ENCODE peak calls at places on chromosomes 11 and 22, in eight cellular contexts. One of them, this sample, is unnamed.

GRCh38 chr11:19232910-19233503 is 7.7 kb downstream of the E2F8 start:
- DNase-seq in glutamatergic neuron: no peak
- DNase-seq in endothelial cell: no peak
- DNase-seq in stomach: no peak
- DNase-seq in AG10803: peak; percentile 74
- DNase-seq in progenitor cell of endocrine pancreas: no peak
- DNase-seq in fibroblast of lung: peak; percentile 94
- DNase-seq in neural progenitor cell: no peak
- DNase-seq in this sample: no peak

GRCh38 chr11:9906043-9906791 is 242.3 kb downstream of the SWAP70 start:
- DNase-seq in glutamatergic neuron: no peak
- DNase-seq in endothelial cell: no peak
- DNase-seq in stomach: no peak
- DNase-seq in AG10803: peak; percentile 100
- DNase-seq in progenitor cell of endocrine pancreas: no peak
- DNase-seq in fibroblast of lung: peak; percentile 96
- DNase-seq in neural progenitor cell: peak; percentile 3
- DNase-seq in this sample: no peak

GRCh38 chr11:122882809-122883681 is 486 bp downstream of the JHY start:
- DNase-seq in glutamatergic neuron: peak; percentile 56
- DNase-seq in endothelial cell: peak; percentile 67
- DNase-seq in stomach: peak; percentile 49
- DNase-seq in AG10803: peak; percentile 93
- DNase-seq in progenitor cell of endocrine pancreas: peak; percentile 31
- DNase-seq in fibroblast of lung: peak; percentile 91
- DNase-seq in neural progenitor cell: peak; percentile 80
- DNase-seq in this sample: peak; percentile 79

GRCh38 chr11:35548925-35549561 is 23.6 kb upstream of the PAMR1 start:
- DNase-seq in glutamatergic neuron: no peak
- DNase-seq in endothelial cell: no peak
- DNase-seq in stomach: no peak
- DNase-seq in AG10803: no peak
- DNase-seq in progenitor cell of endocrine pancreas: no peak
- DNase-seq in fibroblast of lung: peak; percentile 51
- DNase-seq in neural progenitor cell: peak; percentile 92
- DNase-seq in this sample: no peak

GRCh38 chr11:19739872-19740271 is 27.2 kb downstream of the NAV2 start:
- DNase-seq in glutamatergic neuron: peak; percentile 38
- DNase-seq in endothelial cell: peak; percentile 40
- DNase-seq in stomach: no peak
- DNase-seq in AG10803: peak; percentile 26
- DNase-seq in progenitor cell of endocrine pancreas: no peak
- DNase-seq in fibroblast of lung: peak; percentile 12
- DNase-seq in neural progenitor cell: peak; percentile 66
- DNase-seq in this sample: no peak

GRCh38 chr11:7548659-7549283 is 35.0 kb downstream of the PPFIBP2 start:
- DNase-seq in glutamatergic neuron: no peak
- DNase-seq in endothelial cell: peak; percentile 47
- DNase-seq in stomach: peak; percentile 64
- DNase-seq in AG10803: no peak
- DNase-seq in progenitor cell of endocrine pancreas: peak; percentile 26
- DNase-seq in fibroblast of lung: no peak
- DNase-seq in neural progenitor cell: peak; percentile 70
- DNase-seq in this sample: no peak

GRCh38 chr11:64306876-64307622 is 1.7 kb downstream of the ESRRA start:
- DNase-seq in glutamatergic neuron: no peak
- DNase-seq in endothelial cell: no peak
- DNase-seq in stomach: peak; percentile 44
- DNase-seq in AG10803: peak; percentile 12
- DNase-seq in progenitor cell of endocrine pancreas: no peak
- DNase-seq in fibroblast of lung: no peak
- DNase-seq in neural progenitor cell: peak; percentile 46
- DNase-seq in this sample: no peak

GRCh38 chr11:64556044-64556720 is 34.8 kb upstream of the SLC22A12 start:
- DNase-seq in glutamatergic neuron: no peak
- DNase-seq in endothelial cell: no peak
- DNase-seq in stomach: no peak
- DNase-seq in AG10803: no peak
- DNase-seq in progenitor cell of endocrine pancreas: no peak
- DNase-seq in fibroblast of lung: no peak
- DNase-seq in neural progenitor cell: no peak
- DNase-seq in this sample: no peak

GRCh38 chr22:41478473-41478872 is 9.6 kb downstream of the ACO2 start:
- DNase-seq in glutamatergic neuron: no peak
- DNase-seq in endothelial cell: no peak
- DNase-seq in stomach: no peak
- DNase-seq in AG10803: no peak
- DNase-seq in progenitor cell of endocrine pancreas: no peak
- DNase-seq in fibroblast of lung: no peak
- DNase-seq in neural progenitor cell: no peak
- DNase-seq in this sample: no peak

GRCh38 chr11:116371146-116371545 is 401.6 kb downstream of the BUD13 start:
- DNase-seq in glutamatergic neuron: no peak
- DNase-seq in endothelial cell: no peak
- DNase-seq in stomach: no peak
- DNase-seq in AG10803: no peak
- DNase-seq in progenitor cell of endocrine pancreas: no peak
- DNase-seq in fibroblast of lung: no peak
- DNase-seq in neural progenitor cell: no peak
- DNase-seq in this sample: no peak

GRCh38 chr11:41461057-41461681 is 1.7 kb upstream of the LRRC4C start:
- DNase-seq in glutamatergic neuron: no peak
- DNase-seq in endothelial cell: no peak
- DNase-seq in stomach: no peak
- DNase-seq in AG10803: no peak
- DNase-seq in progenitor cell of endocrine pancreas: no peak
- DNase-seq in fibroblast of lung: no peak
- DNase-seq in neural progenitor cell: peak; percentile 26
- DNase-seq in this sample: no peak

GRCh38 chr11:9639099-9639498 is 24.8 kb upstream of the SWAP70 start:
- DNase-seq in glutamatergic neuron: no peak
- DNase-seq in endothelial cell: no peak
- DNase-seq in stomach: peak; percentile 26
- DNase-seq in AG10803: no peak
- DNase-seq in progenitor cell of endocrine pancreas: no peak
- DNase-seq in fibroblast of lung: no peak
- DNase-seq in neural progenitor cell: no peak
- DNase-seq in this sample: no peak

GRCh38 chr11:129279326-129280026 is 87.4 kb upstream of the ARHGAP32 start:
- DNase-seq in glutamatergic neuron: peak; percentile 84
- DNase-seq in endothelial cell: peak; percentile 84
- DNase-seq in stomach: peak; percentile 83
- DNase-seq in AG10803: peak; percentile 79
- DNase-seq in progenitor cell of endocrine pancreas: peak; percentile 77
- DNase-seq in fibroblast of lung: peak; percentile 78
- DNase-seq in neural progenitor cell: peak; percentile 93
- DNase-seq in this sample: peak; percentile 86

GRCh38 chr11:130653838-130654601 is 205.6 kb downstream of the ADAMTS15 start:
- DNase-seq in glutamatergic neuron: no peak
- DNase-seq in endothelial cell: no peak
- DNase-seq in stomach: peak; percentile 88
- DNase-seq in AG10803: peak; percentile 81
- DNase-seq in progenitor cell of endocrine pancreas: no peak
- DNase-seq in fibroblast of lung: peak; percentile 66
- DNase-seq in neural progenitor cell: no peak
- DNase-seq in this sample: no peak

GRCh38 chr11:1992111-1992510 is 5.5 kb downstream of the H19 start:
- DNase-seq in glutamatergic neuron: peak; percentile 5
- DNase-seq in endothelial cell: no peak
- DNase-seq in stomach: no peak
- DNase-seq in AG10803: no peak
- DNase-seq in progenitor cell of endocrine pancreas: no peak
- DNase-seq in fibroblast of lung: no peak
- DNase-seq in neural progenitor cell: no peak
- DNase-seq in this sample: no peak
- TF ChIP-seq CTCF in glutamatergic neuron: no peak
- TF ChIP-seq CTCF in endothelial cell: no peak
- TF ChIP-seq CTCF in stomach: no peak
- TF ChIP-seq CTCF in AG10803: no peak
- TF ChIP-seq CTCF in progenitor cell of endocrine pancreas: no peak
- TF ChIP-seq CTCF in fibroblast of lung: no peak
- TF ChIP-seq CTCF in neural progenitor cell: no peak
- TF ChIP-seq CTCF in this sample: no peak

DNA sequence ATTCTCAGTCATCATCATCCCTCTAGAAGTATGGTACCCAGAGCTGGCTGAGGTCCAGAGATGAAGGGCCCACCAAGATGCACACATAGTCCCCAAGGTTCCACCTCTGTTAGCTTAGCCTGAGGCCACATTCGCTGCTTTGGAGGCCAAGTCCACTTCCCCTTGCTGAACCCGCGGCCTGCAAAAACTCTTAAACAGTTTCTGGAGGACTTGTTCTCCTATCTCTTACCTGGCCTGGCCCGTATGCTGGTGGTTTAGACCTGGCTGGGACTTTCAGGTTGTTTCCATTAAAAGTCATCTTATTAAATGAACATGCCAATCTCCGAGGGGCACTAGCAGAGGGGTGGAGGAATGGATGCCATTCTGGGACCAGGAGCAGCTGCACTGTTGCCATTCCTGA is 64.6 kb downstream of the KCNC1 start:
- DNase-seq in glutamatergic neuron: no peak
- DNase-seq in endothelial cell: no peak
- DNase-seq in stomach: no peak
- DNase-seq in AG10803: no peak
- DNase-seq in progenitor cell of endocrine pancreas: no peak
- DNase-seq in fibroblast of lung: no peak
- DNase-seq in neural progenitor cell: no peak
- DNase-seq in this sample: no peak
- TF ChIP-seq CTCF in glutamatergic neuron: no peak
- TF ChIP-seq CTCF in endothelial cell: no peak
- TF ChIP-seq CTCF in stomach: no peak
- TF ChIP-seq CTCF in AG10803: no peak
- TF ChIP-seq CTCF in progenitor cell of endocrine pancreas: no peak
- TF ChIP-seq CTCF in fibroblast of lung: no peak
- TF ChIP-seq CTCF in neural progenitor cell: no peak
- TF ChIP-seq CTCF in this sample: no peak

GRCh38 chr11:58900479-58901420 is 38.5 kb upstream of the GLYATL1 start:
- DNase-seq in glutamatergic neuron: peak; percentile 95
- DNase-seq in endothelial cell: peak; percentile 90
- DNase-seq in stomach: peak; percentile 83
- DNase-seq in AG10803: peak; percentile 63
- DNase-seq in progenitor cell of endocrine pancreas: peak; percentile 87
- DNase-seq in fibroblast of lung: peak; percentile 78
- DNase-seq in neural progenitor cell: peak; percentile 93
- DNase-seq in this sample: no peak

GRCh38 chr11:58907780-58908179 is 31.5 kb upstream of the GLYATL1 start:
- DNase-seq in glutamatergic neuron: no peak
- DNase-seq in endothelial cell: no peak
- DNase-seq in stomach: no peak
- DNase-seq in AG10803: no peak
- DNase-seq in progenitor cell of endocrine pancreas: no peak
- DNase-seq in fibroblast of lung: no peak
- DNase-seq in neural progenitor cell: no peak
- DNase-seq in this sample: no peak

GRCh38 chr11:58902881-58903280 is 36.4 kb upstream of the GLYATL1 start:
- DNase-seq in glutamatergic neuron: no peak
- DNase-seq in endothelial cell: no peak
- DNase-seq in stomach: no peak
- DNase-seq in AG10803: no peak
- DNase-seq in progenitor cell of endocrine pancreas: no peak
- DNase-seq in fibroblast of lung: no peak
- DNase-seq in neural progenitor cell: no peak
- DNase-seq in this sample: no peak

GRCh38 chr11:58905141-58905715 is 34.1 kb upstream of the GLYATL1 start:
- DNase-seq in glutamatergic neuron: peak; percentile 75
- DNase-seq in endothelial cell: peak; percentile 53
- DNase-seq in stomach: no peak
- DNase-seq in AG10803: peak; percentile 59
- DNase-seq in progenitor cell of endocrine pancreas: no peak
- DNase-seq in fibroblast of lung: peak; percentile 73
- DNase-seq in neural progenitor cell: peak; percentile 81
- DNase-seq in this sample: peak; percentile 74

DNA sequence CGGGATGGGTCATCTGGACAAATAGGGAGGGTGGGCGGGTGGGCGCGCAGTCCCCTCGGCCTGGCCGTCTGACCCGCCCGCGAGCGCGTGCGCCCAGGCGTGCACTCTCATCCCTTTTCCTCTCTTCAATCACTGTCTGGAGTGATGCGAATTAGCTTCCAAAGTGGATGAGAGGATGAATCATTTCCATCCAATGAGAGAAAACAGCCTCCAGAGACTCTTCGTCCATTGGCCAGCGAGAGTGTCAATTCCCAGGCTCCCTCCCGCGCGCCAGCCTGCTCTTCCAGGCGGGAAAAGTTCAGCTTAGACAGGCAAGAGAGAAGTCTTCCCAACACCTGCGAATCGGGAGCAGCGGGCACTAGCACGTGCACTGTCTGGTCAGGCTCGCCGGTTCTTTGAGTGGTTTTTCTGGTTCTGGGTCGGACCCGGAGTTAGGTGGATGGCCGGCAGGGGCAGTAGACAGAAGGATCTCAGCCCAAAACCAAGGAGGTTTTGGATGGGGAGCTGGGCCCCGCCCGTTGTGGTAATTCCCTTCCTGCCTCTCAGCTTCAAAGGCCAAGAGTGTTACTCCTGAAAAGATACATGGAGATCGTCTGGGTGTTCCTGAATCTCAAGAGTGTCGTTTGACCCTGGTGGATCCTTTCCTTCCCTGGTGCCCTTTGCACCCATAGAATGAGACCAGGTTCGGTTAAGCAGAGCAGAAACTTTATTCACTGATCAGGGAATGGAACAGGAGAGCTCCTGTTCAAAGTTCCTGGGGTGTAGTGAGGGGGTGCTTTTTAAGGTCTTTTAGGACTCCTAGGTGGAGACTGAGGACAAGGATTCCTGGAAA is 33.4 kb upstream of the GLYATL1 start:
- DNase-seq in glutamatergic neuron: peak; percentile 75
- DNase-seq in endothelial cell: peak; percentile 68
- DNase-seq in stomach: peak; percentile 50
- DNase-seq in AG10803: peak; percentile 90
- DNase-seq in progenitor cell of endocrine pancreas: peak; percentile 47
- DNase-seq in fibroblast of lung: peak; percentile 94
- DNase-seq in neural progenitor cell: peak; percentile 92
- DNase-seq in this sample: peak; percentile 68
- TF ChIP-seq CTCF in glutamatergic neuron: peak; percentile 53
- TF ChIP-seq CTCF in endothelial cell: peak; percentile 44
- TF ChIP-seq CTCF in stomach: no peak
- TF ChIP-seq CTCF in AG10803: peak; percentile 46
- TF ChIP-seq CTCF in progenitor cell of endocrine pancreas: peak; percentile 56
- TF ChIP-seq CTCF in fibroblast of lung: peak; percentile 60
- TF ChIP-seq CTCF in neural progenitor cell: peak; percentile 46
- TF ChIP-seq CTCF in this sample: peak; percentile 74

DNA sequence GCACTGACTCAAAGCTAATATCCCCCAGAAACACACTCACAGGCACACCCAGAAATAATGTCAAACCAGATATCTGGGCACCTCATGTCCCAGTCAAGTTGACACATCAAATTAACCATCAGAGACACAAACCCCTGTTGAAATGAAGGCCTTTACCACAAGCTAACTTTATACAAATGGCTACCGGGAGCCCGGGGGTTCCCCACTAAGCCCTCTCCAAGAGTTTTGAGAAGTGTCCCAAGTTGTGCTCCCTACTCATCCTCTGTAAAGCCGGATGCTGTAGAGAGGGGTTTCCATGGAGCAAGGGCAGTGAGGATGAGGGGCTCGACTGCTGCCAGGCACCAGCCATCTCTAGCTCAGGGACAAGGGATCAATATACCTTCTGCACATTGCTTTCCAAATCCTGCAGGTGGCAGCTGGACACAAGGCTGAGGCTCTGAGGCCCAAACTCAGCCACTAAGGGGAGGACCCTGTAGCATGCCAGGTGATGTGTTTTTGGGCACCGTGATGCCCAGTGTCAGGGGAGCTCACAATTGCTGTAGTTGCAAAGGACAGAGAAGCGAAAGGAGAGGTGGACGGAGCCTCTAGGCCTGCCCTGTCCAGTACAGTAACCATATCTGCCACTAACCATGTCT is 145.7 kb downstream of the TTC17 start:
- DNase-seq in glutamatergic neuron: peak; percentile 31
- DNase-seq in endothelial cell: peak; percentile 35
- DNase-seq in stomach: no peak
- DNase-seq in AG10803: peak; percentile 11
- DNase-seq in progenitor cell of endocrine pancreas: peak; percentile 20
- DNase-seq in fibroblast of lung: peak; percentile 7
- DNase-seq in neural progenitor cell: peak; percentile 67
- DNase-seq in this sample: no peak
- TF ChIP-seq CTCF in glutamatergic neuron: no peak
- TF ChIP-seq CTCF in endothelial cell: no peak
- TF ChIP-seq CTCF in stomach: no peak
- TF ChIP-seq CTCF in AG10803: peak; percentile 43
- TF ChIP-seq CTCF in progenitor cell of endocrine pancreas: peak; percentile 65
- TF ChIP-seq CTCF in fibroblast of lung: peak; percentile 21
- TF ChIP-seq CTCF in neural progenitor cell: peak; percentile 64
- TF ChIP-seq CTCF in this sample: peak; percentile 73

This sample was measured in type B pancreatic cell.